ENCODE peak calls at places on chromosomes 4 and X, in seven cellular contexts. One of them, this sample, is unnamed.
A peak's percentile ranks its signal among the peaks of the same experiment; 100 is the strongest.

GRCh38 chrX:129823115-129823514 is 20.6 kb downstream of the ZDHHC9 start:
- DNase-seq in AG04450: no peak
- DNase-seq in thoracic aorta: no peak
- DNase-seq in neural crest cell: peak; percentile 25
- DNase-seq in tibial artery: peak; percentile 26
- DNase-seq in mucosa of descending colon: no peak
- DNase-seq in nephron progenitor cell: peak; percentile 30
- DNase-seq in this sample: peak; percentile 27

GRCh38 chr4:72468904-72469502 is 100.0 kb downstream of the ADAMTS3 start:
- DNase-seq in AG04450: no peak
- DNase-seq in thoracic aorta: no peak
- DNase-seq in neural crest cell: no peak
- DNase-seq in tibial artery: no peak
- DNase-seq in mucosa of descending colon: no peak
- DNase-seq in nephron progenitor cell: no peak
- DNase-seq in this sample: no peak

GRCh38 chr4:19982556-19982955 is 269.1 kb upstream of the SLIT2 start:
- DNase-seq in AG04450: no peak
- DNase-seq in thoracic aorta: no peak
- DNase-seq in neural crest cell: no peak
- DNase-seq in tibial artery: no peak
- DNase-seq in mucosa of descending colon: no peak
- DNase-seq in nephron progenitor cell: no peak
- DNase-seq in this sample: no peak

GRCh38 chr4:5887011-5887360 is 5.9 kb downstream of the CRMP1 start:
- DNase-seq in AG04450: no peak
- DNase-seq in thoracic aorta: no peak
- DNase-seq in neural crest cell: no peak
- DNase-seq in tibial artery: no peak
- DNase-seq in mucosa of descending colon: no peak
- DNase-seq in nephron progenitor cell: no peak
- DNase-seq in this sample: no peak

GRCh38 chrX:49184294-49185061 is 1.7 kb downstream of the PRICKLE3 start:
- DNase-seq in AG04450: no peak
- DNase-seq in thoracic aorta: peak; percentile 76
- DNase-seq in neural crest cell: peak; percentile 78
- DNase-seq in tibial artery: peak; percentile 92
- DNase-seq in mucosa of descending colon: peak; percentile 95
- DNase-seq in nephron progenitor cell: peak; percentile 95
- DNase-seq in this sample: peak; percentile 75

GRCh38 chr4:166252487-166253402 is 379.7 kb downstream of the TLL1 start:
- DNase-seq in AG04450: no peak
- DNase-seq in thoracic aorta: no peak
- DNase-seq in neural crest cell: no peak
- DNase-seq in tibial artery: no peak
- DNase-seq in mucosa of descending colon: no peak
- DNase-seq in nephron progenitor cell: peak; percentile 6
- DNase-seq in this sample: no peak

GRCh38 chr4:182975806-182976205 is 58.6 kb upstream of the DCTD start:
- DNase-seq in AG04450: peak; percentile 29
- DNase-seq in thoracic aorta: no peak
- DNase-seq in neural crest cell: no peak
- DNase-seq in tibial artery: no peak
- DNase-seq in mucosa of descending colon: no peak
- DNase-seq in nephron progenitor cell: no peak
- DNase-seq in this sample: no peak

GRCh38 chr4:174764105-174764729 is 64.8 kb downstream of the GLRA3 start:
- DNase-seq in AG04450: peak; percentile 11
- DNase-seq in thoracic aorta: no peak
- DNase-seq in neural crest cell: no peak
- DNase-seq in tibial artery: no peak
- DNase-seq in mucosa of descending colon: no peak
- DNase-seq in nephron progenitor cell: no peak
- DNase-seq in this sample: no peak

GRCh38 chrX:119417842-119418241 is 18.7 kb downstream of the SLC25A43 start:
- DNase-seq in AG04450: no peak
- DNase-seq in thoracic aorta: no peak
- DNase-seq in neural crest cell: no peak
- DNase-seq in tibial artery: no peak
- DNase-seq in mucosa of descending colon: no peak
- DNase-seq in nephron progenitor cell: no peak
- DNase-seq in this sample: no peak

GRCh38 chr4:94448815-94449375 is 2.8 kb upstream of the PDLIM5 start:
- DNase-seq in AG04450: no peak
- DNase-seq in thoracic aorta: no peak
- DNase-seq in neural crest cell: no peak
- DNase-seq in tibial artery: no peak
- DNase-seq in mucosa of descending colon: no peak
- DNase-seq in nephron progenitor cell: no peak
- DNase-seq in this sample: no peak

GRCh38 chrX:151729056-151729725 is 5.4 kb upstream of the CNGA2 start:
- DNase-seq in AG04450: no peak
- DNase-seq in thoracic aorta: no peak
- DNase-seq in neural crest cell: no peak
- DNase-seq in tibial artery: no peak
- DNase-seq in mucosa of descending colon: no peak
- DNase-seq in nephron progenitor cell: no peak
- DNase-seq in this sample: no peak

GRCh38 chr4:46267866-46268265 is 122.1 kb downstream of the GABRA2 start:
- DNase-seq in AG04450: no peak
- DNase-seq in thoracic aorta: no peak
- DNase-seq in neural crest cell: no peak
- DNase-seq in tibial artery: no peak
- DNase-seq in mucosa of descending colon: no peak
- DNase-seq in nephron progenitor cell: no peak
- DNase-seq in this sample: no peak

GRCh38 chr4:46274717-46275116 is 115.2 kb downstream of the GABRA2 start:
- DNase-seq in AG04450: no peak
- DNase-seq in thoracic aorta: no peak
- DNase-seq in neural crest cell: no peak
- DNase-seq in tibial artery: no peak
- DNase-seq in mucosa of descending colon: no peak
- DNase-seq in nephron progenitor cell: no peak
- DNase-seq in this sample: no peak

GRCh38 chr4:46266106-46266505 is 123.8 kb downstream of the GABRA2 start:
- DNase-seq in AG04450: no peak
- DNase-seq in thoracic aorta: no peak
- DNase-seq in neural crest cell: no peak
- DNase-seq in tibial artery: no peak
- DNase-seq in mucosa of descending colon: no peak
- DNase-seq in nephron progenitor cell: no peak
- DNase-seq in this sample: no peak

DNA sequence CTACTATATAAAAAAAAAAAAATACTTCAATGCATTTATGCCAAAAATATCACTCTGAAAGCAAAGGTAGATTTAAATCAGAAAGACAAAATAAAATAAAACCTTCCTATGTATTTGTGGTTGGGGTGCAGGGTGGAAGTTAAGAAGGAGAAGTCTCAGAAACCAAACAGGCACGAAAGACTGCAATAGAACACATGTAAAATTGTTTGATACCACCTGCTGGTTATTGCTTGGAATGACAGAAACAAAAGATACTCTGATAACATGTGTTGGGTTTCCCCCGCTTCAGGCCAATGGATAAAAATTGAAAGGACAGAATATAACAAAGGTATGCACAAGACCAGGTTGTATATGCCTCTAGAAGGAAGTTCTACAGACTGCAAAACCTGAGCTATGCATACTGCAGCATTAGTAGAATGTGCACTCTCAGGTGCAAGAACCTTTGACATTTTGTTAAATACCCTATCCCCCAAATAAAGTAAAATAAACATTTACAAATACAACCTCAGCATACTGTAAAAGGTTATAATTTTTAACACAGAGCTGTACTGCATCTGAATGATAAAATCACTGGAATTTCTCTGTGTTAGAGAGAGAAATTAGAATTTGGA is 118.8 kb downstream of the GABRA2 start:
- DNase-seq in AG04450: no peak
- DNase-seq in thoracic aorta: no peak
- DNase-seq in neural crest cell: no peak
- DNase-seq in tibial artery: no peak
- DNase-seq in mucosa of descending colon: no peak
- DNase-seq in nephron progenitor cell: no peak
- DNase-seq in this sample: no peak
- TF ChIP-seq CTCF in AG04450: peak; percentile 50
- TF ChIP-seq CTCF in thoracic aorta: no peak
- TF ChIP-seq CTCF in neural crest cell: peak; percentile 66
- TF ChIP-seq CTCF in tibial artery: no peak
- TF ChIP-seq CTCF in mucosa of descending colon: no peak
- TF ChIP-seq CTCF in nephron progenitor cell: peak; percentile 27
- TF ChIP-seq CTCF in this sample: peak; percentile 41

GRCh38 chrX:5907202-5907601 is 321.5 kb downstream of the NLGN4X start:
- DNase-seq in AG04450: no peak
- DNase-seq in thoracic aorta: no peak
- DNase-seq in neural crest cell: no peak
- DNase-seq in tibial artery: no peak
- DNase-seq in mucosa of descending colon: no peak
- DNase-seq in nephron progenitor cell: no peak
- DNase-seq in this sample: no peak
- TF ChIP-seq CTCF in AG04450: no peak
- TF ChIP-seq CTCF in thoracic aorta: no peak
- TF ChIP-seq CTCF in neural crest cell: no peak
- TF ChIP-seq CTCF in tibial artery: no peak
- TF ChIP-seq CTCF in mucosa of descending colon: no peak
- TF ChIP-seq CTCF in nephron progenitor cell: no peak
- TF ChIP-seq CTCF in this sample: no peak

DNA sequence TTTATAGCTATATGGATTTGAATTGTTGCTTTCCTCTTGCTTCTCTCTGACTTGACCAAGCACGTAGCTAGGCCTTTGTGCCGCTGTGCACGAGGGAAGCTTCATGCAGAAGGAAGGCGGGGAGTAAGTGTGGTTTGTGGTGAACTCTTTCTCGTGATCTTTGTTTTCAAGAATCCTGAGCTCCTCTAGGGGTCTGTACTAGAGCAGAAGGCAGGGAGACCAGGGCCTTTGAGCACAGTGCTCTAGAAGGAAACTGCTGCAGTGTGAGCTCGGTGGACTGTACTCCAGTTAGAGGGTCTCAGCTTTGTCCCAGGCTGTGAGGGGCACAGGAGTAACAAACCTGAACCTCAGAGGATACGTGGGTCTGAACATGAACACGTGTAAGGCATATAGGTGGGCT is 49.0 kb downstream of the AGA start:
- DNase-seq in AG04450: no peak
- DNase-seq in thoracic aorta: no peak
- DNase-seq in neural crest cell: no peak
- DNase-seq in tibial artery: no peak
- DNase-seq in mucosa of descending colon: no peak
- DNase-seq in nephron progenitor cell: no peak
- DNase-seq in this sample: no peak
- TF ChIP-seq CTCF in AG04450: no peak
- TF ChIP-seq CTCF in thoracic aorta: no peak
- TF ChIP-seq CTCF in neural crest cell: no peak
- TF ChIP-seq CTCF in tibial artery: no peak
- TF ChIP-seq CTCF in mucosa of descending colon: no peak
- TF ChIP-seq CTCF in nephron progenitor cell: no peak
- TF ChIP-seq CTCF in this sample: no peak

GRCh38 chrX:33211356-33212254 is at the start of gene DMD:
- DNase-seq in AG04450: peak; percentile 60
- DNase-seq in thoracic aorta: peak; percentile 28
- DNase-seq in neural crest cell: peak; percentile 6
- DNase-seq in tibial artery: peak; percentile 48
- DNase-seq in mucosa of descending colon: no peak
- DNase-seq in nephron progenitor cell: peak; percentile 3
- DNase-seq in this sample: no peak
- TF ChIP-seq CTCF in AG04450: no peak
- TF ChIP-seq CTCF in thoracic aorta: no peak
- TF ChIP-seq CTCF in neural crest cell: no peak
- TF ChIP-seq CTCF in tibial artery: peak; percentile 28
- TF ChIP-seq CTCF in mucosa of descending colon: no peak
- TF ChIP-seq CTCF in nephron progenitor cell: no peak
- TF ChIP-seq CTCF in this sample: no peak

DNA sequence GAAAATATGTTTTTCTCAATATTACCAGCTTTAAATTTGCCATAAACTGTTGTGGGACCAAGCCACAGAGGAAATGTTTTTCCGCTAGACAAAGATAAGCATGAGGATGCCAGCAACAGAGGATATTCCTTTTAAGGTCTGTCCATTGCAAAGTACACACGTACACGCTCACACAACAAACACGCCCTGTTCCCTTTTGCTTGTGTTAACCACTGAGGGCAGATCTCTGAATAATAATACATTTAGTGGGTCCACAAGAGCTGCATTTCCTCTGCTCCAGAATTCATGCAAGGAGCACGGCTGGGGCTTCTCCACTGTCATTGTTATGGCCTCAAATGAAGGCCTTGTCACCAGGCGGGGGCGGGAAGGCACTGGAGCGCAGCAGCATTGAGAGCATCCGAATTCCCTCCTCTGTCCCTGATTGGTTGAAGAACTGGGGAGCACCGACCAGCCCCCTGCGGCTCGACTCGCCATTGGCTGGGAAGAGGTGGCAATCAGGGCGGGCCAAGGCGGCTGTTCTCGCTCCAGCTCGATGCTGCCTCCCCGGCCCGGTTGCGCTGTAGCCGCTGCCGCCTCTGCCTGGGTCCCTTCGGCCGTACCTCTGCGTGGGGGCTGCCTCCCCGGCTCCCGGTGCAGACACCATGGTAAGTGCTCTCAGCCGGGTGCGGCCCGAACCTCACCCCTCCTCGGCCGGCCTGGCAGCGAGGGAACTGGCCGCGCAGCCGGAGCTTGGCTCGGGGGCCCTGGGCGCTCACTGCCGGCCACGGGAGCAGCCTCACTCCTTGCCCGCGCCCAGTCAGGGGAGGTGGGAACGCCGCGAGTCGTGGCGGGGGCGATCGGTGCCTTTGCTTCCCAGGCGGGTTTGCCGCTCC is at the start of gene GUCY1B1:
- DNase-seq in AG04450: peak; percentile 86
- DNase-seq in thoracic aorta: peak; percentile 90
- DNase-seq in neural crest cell: peak; percentile 76
- DNase-seq in tibial artery: peak; percentile 91
- DNase-seq in mucosa of descending colon: peak; percentile 83
- DNase-seq in nephron progenitor cell: peak; percentile 85
- DNase-seq in this sample: peak; percentile 84
- TF ChIP-seq CTCF in AG04450: peak; percentile 59
- TF ChIP-seq CTCF in thoracic aorta: peak; percentile 55
- TF ChIP-seq CTCF in neural crest cell: peak; percentile 49
- TF ChIP-seq CTCF in tibial artery: peak; percentile 52
- TF ChIP-seq CTCF in mucosa of descending colon: no peak
- TF ChIP-seq CTCF in nephron progenitor cell: no peak
- TF ChIP-seq CTCF in this sample: no peak

DNA sequence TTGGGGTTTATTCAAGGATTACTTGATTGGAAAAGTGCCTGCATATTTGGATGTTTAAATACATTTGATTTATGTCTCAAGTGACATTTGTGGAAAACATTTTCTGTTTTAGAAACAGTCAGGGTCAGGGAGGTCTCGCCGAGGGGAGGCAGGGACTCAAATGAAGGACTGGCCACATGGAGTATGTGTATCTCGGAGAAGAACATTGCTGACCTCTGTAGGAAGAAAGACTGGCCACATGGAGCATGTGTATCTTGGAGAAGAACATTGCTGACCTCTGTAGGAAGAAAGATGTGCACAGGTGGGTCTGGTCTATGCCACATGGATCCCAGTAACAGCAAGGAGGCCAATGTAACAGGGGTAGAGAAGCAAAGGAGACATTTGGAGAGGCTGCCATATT is 233.6 kb downstream of the TRIML1 start:
- DNase-seq in AG04450: no peak
- DNase-seq in thoracic aorta: no peak
- DNase-seq in neural crest cell: no peak
- DNase-seq in tibial artery: no peak
- DNase-seq in mucosa of descending colon: no peak
- DNase-seq in nephron progenitor cell: no peak
- DNase-seq in this sample: no peak
- TF ChIP-seq CTCF in AG04450: peak; percentile 15
- TF ChIP-seq CTCF in thoracic aorta: no peak
- TF ChIP-seq CTCF in neural crest cell: no peak
- TF ChIP-seq CTCF in tibial artery: peak; percentile 26
- TF ChIP-seq CTCF in mucosa of descending colon: no peak
- TF ChIP-seq CTCF in nephron progenitor cell: no peak
- TF ChIP-seq CTCF in this sample: no peak

This sample was measured in endothelial cell.